ENCODE peak calls at places on chromosomes 13 and 19, in seven cellular contexts. M is GM19239; E is heart left ventricle; K is amniotic stem cell; H is NCI-H1092; Q is Daoy; X is activated naive CD4-positive, alpha-beta T cell. C is an unnamed sample.

GRCh38 chr13:90105881-90106496 is 1241.5 kb upstream of the MIR17HG start:
- DNase-seq in H (no peak), E (no peak), Q (no peak), M (no peak), X (no peak), K (no peak), C (no peak)

GRCh38 chr13:79647518-79647917 is 166.6 kb downstream of the NDFIP2 start:
- DNase-seq in X (no peak), K (no peak), E (no peak), H (no peak), M (no peak), Q (no peak), C (no peak)

GRCh38 chr13:20489185-20489820 is 36.4 kb downstream of the CRYL1 start:
- DNase-seq in X (no peak), Q (peak; percentile 55), E (peak; percentile 62), H (no peak), K (peak; percentile 19), M (peak; percentile 45), C (no peak)

GRCh38 chr19:1522838-1523237 is 1.0 kb upstream of the PLK5 start:
- DNase-seq in H (no peak), Q (no peak), K (no peak), M (no peak), X (no peak), E (no peak), C (no peak)

GRCh38 chr19:3455960-3456601 is 24.2 kb downstream of the SMIM24 start:
- DNase-seq in M (no peak), K (no peak), Q (no peak), X (no peak), E (no peak), H (no peak), C (no peak)

GRCh38 chr13:51221674-51222509 is at the start of gene FAM124A:
- DNase-seq in K (no peak), H (peak; percentile 13), E (peak; percentile 66), M (peak; percentile 62), X (no peak), Q (peak; percentile 53), C (peak; percentile 57)

GRCh38 chr19:1650627-1651009 is 1.8 kb downstream of the TCF3 start:
- DNase-seq in M (no peak), H (no peak), Q (no peak), K (no peak), E (peak; percentile 17), X (no peak), C (no peak)

GRCh38 chr13:29454931-29455481 is 140.5 kb downstream of the SLC7A1 start:
- DNase-seq in H (no peak), E (no peak), M (peak; percentile 13), Q (peak; percentile 71), K (no peak), X (no peak), C (no peak)

GRCh38 chr13:24127116-24127631 is 33.3 kb upstream of the SPATA13 start:
- DNase-seq in H (no peak), Q (no peak), X (no peak), K (no peak), E (no peak), M (no peak), C (no peak)

GRCh38 chr13:42894765-42895181 is 97.3 kb downstream of the EPSTI1 start:
- DNase-seq in H (peak; percentile 57), K (no peak), X (no peak), E (peak; percentile 38), Q (no peak), M (no peak), C (no peak)

GRCh38 chr13:113551081-113552000 is 33.2 kb upstream of the TFDP1 start:
- DNase-seq in Q (no peak), H (no peak), K (no peak), X (no peak), M (no peak), E (peak; percentile 13), C (no peak)

GRCh38 chr19:27974082-27974513 is 1238.9 kb downstream of the UQCRFS1 start:
- DNase-seq in H (peak; percentile 23), X (no peak), E (no peak), M (no peak), Q (peak; percentile 63), K (no peak), C (peak; percentile 74)

GRCh38 chr13:24207841-24208240 is 47.3 kb downstream of the SPATA13 start:
- DNase-seq in E (no peak), Q (no peak), M (no peak), H (no peak), K (no peak), X (no peak), C (no peak)

GRCh38 chr13:113350065-113350937 is 13.6 kb downstream of the GRTP1 start:
- DNase-seq in H (no peak), M (no peak), X (no peak), E (no peak), Q (no peak), K (no peak), C (no peak)

GRCh38 chr13:72565893-72566292 is 161.5 kb downstream of the MZT1 start:
- DNase-seq in X (no peak), M (no peak), H (peak; percentile 43), Q (no peak), K (peak; percentile 44), E (no peak), C (peak; percentile 6)

GRCh38 chr19:18648971-18649310 is 12.1 kb downstream of the KLHL26 start:
- DNase-seq in M (no peak), K (no peak), X (no peak), E (no peak), Q (no peak), H (no peak), C (no peak)

C was measured in Ammon's horn.